ENCODE peak calls at places on chromosome 20, in four cellular contexts. One of them, this sample, is unnamed.

GRCh38 chr20:6053776-6054688 is at the start of gene LRRN4:
- DNase-seq in omental fat pad: no peak
- DNase-seq in activated CD8-positive, alpha-beta memory T cell treated with anti-CD3 and anti-CD28 coated beads for 24 hours: no peak
- DNase-seq in activated gamma-delta T cell treated with Interleukin-2 at 50 U/mL for 16 hours: no peak
- DNase-seq in this sample: peak

GRCh38 chr20:12808006-12808567 is 200.7 kb upstream of the SPTLC3 start:
- DNase-seq in omental fat pad: no peak
- DNase-seq in activated gamma-delta T cell treated with Interleukin-2 at 50 U/mL for 16 hours: no peak
- DNase-seq in activated CD8-positive, alpha-beta memory T cell treated with anti-CD3 and anti-CD28 coated beads for 24 hours: no peak
- DNase-seq in this sample: no peak

GRCh38 chr20:2400290-2400689 is 19.6 kb downstream of the TGM6 start:
- DNase-seq in omental fat pad: no peak
- DNase-seq in activated gamma-delta T cell treated with Interleukin-2 at 50 U/mL for 16 hours: no peak
- DNase-seq in activated CD8-positive, alpha-beta memory T cell treated with anti-CD3 and anti-CD28 coated beads for 24 hours: no peak
- DNase-seq in this sample: no peak

GRCh38 chr20:46963758-46964181 is 69.1 kb downstream of the EYA2 start:
- DNase-seq in activated CD8-positive, alpha-beta memory T cell treated with anti-CD3 and anti-CD28 coated beads for 24 hours: no peak
- DNase-seq in activated gamma-delta T cell treated with Interleukin-2 at 50 U/mL for 16 hours: no peak
- DNase-seq in omental fat pad: no peak
- DNase-seq in this sample: no peak

GRCh38 chr20:59123011-59123676 is 40.5 kb upstream of the ZNF831 start:
- DNase-seq in activated gamma-delta T cell treated with Interleukin-2 at 50 U/mL for 16 hours: peak
- DNase-seq in omental fat pad: no peak
- DNase-seq in activated CD8-positive, alpha-beta memory T cell treated with anti-CD3 and anti-CD28 coated beads for 24 hours: peak
- DNase-seq in this sample: no peak

GRCh38 chr20:51481311-51481997 is 61.1 kb downstream of the NFATC2 start:
- DNase-seq in activated CD8-positive, alpha-beta memory T cell treated with anti-CD3 and anti-CD28 coated beads for 24 hours: peak
- DNase-seq in activated gamma-delta T cell treated with Interleukin-2 at 50 U/mL for 16 hours: peak
- DNase-seq in omental fat pad: no peak
- DNase-seq in this sample: no peak

GRCh38 chr20:58612021-58612700 is 38.9 kb upstream of the STX16 start:
- DNase-seq in activated gamma-delta T cell treated with Interleukin-2 at 50 U/mL for 16 hours: no peak
- DNase-seq in activated CD8-positive, alpha-beta memory T cell treated with anti-CD3 and anti-CD28 coated beads for 24 hours: no peak
- DNase-seq in omental fat pad: no peak
- DNase-seq in this sample: no peak

GRCh38 chr20:32539817-32540675 is 45.1 kb downstream of the NOL4L start:
- DNase-seq in activated CD8-positive, alpha-beta memory T cell treated with anti-CD3 and anti-CD28 coated beads for 24 hours: peak
- DNase-seq in activated gamma-delta T cell treated with Interleukin-2 at 50 U/mL for 16 hours: peak
- DNase-seq in omental fat pad: no peak
- DNase-seq in this sample: no peak

GRCh38 chr20:13546497-13547131 is 92.1 kb downstream of the TASP1 start:
- DNase-seq in activated CD8-positive, alpha-beta memory T cell treated with anti-CD3 and anti-CD28 coated beads for 24 hours: peak
- DNase-seq in omental fat pad: peak
- DNase-seq in activated gamma-delta T cell treated with Interleukin-2 at 50 U/mL for 16 hours: peak
- DNase-seq in this sample: peak

GRCh38 chr20:56859751-56860366 is 230.8 kb downstream of the TFAP2C start:
- DNase-seq in activated CD8-positive, alpha-beta memory T cell treated with anti-CD3 and anti-CD28 coated beads for 24 hours: no peak
- DNase-seq in activated gamma-delta T cell treated with Interleukin-2 at 50 U/mL for 16 hours: no peak
- DNase-seq in omental fat pad: no peak
- DNase-seq in this sample: no peak

GRCh38 chr20:62772618-62772993 is 23.7 kb upstream of the MRGBP start:
- DNase-seq in omental fat pad: no peak
- DNase-seq in activated gamma-delta T cell treated with Interleukin-2 at 50 U/mL for 16 hours: no peak
- DNase-seq in activated CD8-positive, alpha-beta memory T cell treated with anti-CD3 and anti-CD28 coated beads for 24 hours: no peak
- DNase-seq in this sample: no peak

GRCh38 chr20:607476-607875 is 2.6 kb downstream of the TCF15 start:
- DNase-seq in activated CD8-positive, alpha-beta memory T cell treated with anti-CD3 and anti-CD28 coated beads for 24 hours: no peak
- DNase-seq in activated gamma-delta T cell treated with Interleukin-2 at 50 U/mL for 16 hours: no peak
- DNase-seq in omental fat pad: no peak
- DNase-seq in this sample: no peak